ENCODE peak calls at places on chromosomes 6 and 20, in ten cellular contexts. I, M, W, D, U, X, F, Q, L and B are unnamed samples.
A peak's percentile ranks its signal among the peaks of the same experiment; 100 is the strongest.

GRCh38 chr20:39016076-39016475 is 53.9 kb downstream of the DHX35 start:
- DNase-seq in U (peak; percentile 59), F (no peak), D (no peak), I (no peak), W (no peak), X (no peak), M (no peak), Q (no peak), L (peak; percentile 10), B (no peak)

GRCh38 chr20:57600324-57601210 is 19.7 kb downstream of the ZBP1 start:
- DNase-seq in F (no peak), L (peak; percentile 5), X (no peak), W (no peak), M (no peak), U (peak; percentile 31), Q (no peak), D (no peak), I (no peak), B (no peak)

GRCh38 chr20:48722737-48723191 is 105.0 kb downstream of the PREX1 start:
- DNase-seq in X (no peak), Q (no peak), M (peak; percentile 39), U (peak; percentile 75), I (peak; percentile 55), F (no peak), D (no peak), L (peak; percentile 11), W (no peak), B (no peak)

GRCh38 chr20:13081877-13082276 is 73.1 kb downstream of the SPTLC3 start:
- DNase-seq in D (no peak), M (no peak), Q (no peak), I (no peak), W (no peak), F (no peak), L (no peak), X (no peak), U (no peak), B (no peak)

GRCh38 chr6:111377558-111378120 is 105.4 kb downstream of the REV3L start:
- DNase-seq in I (no peak), X (no peak), Q (no peak), W (no peak), M (no peak), F (no peak), L (peak; percentile 49), D (no peak), U (peak; percentile 3), B (no peak)

GRCh38 chr6:1325471-1326309 is 13.8 kb downstream of the FOXQ1 start:
- DNase-seq in D (no peak), I (no peak), L (peak; percentile 95), U (peak; percentile 99), F (no peak), W (no peak), M (no peak), X (no peak), Q (no peak), B (no peak)

GRCh38 chr6:20070047-20070446 is 142.2 kb downstream of the MBOAT1 start:
- DNase-seq in M (no peak), D (no peak), F (no peak), X (no peak), W (no peak), L (no peak), I (no peak), U (no peak), Q (no peak), B (no peak)

GRCh38 chr20:37420610-37421009 is 74.7 kb downstream of the SRC start:
- DNase-seq in I (no peak), D (no peak), X (no peak), Q (no peak), M (no peak), W (no peak), L (no peak), F (no peak), U (no peak), B (no peak)

GRCh38 chr6:22271044-22271443 is 25.8 kb downstream of the PRL start:
- DNase-seq in L (no peak), D (no peak), W (no peak), X (no peak), M (no peak), Q (no peak), F (no peak), I (no peak), U (no peak), B (no peak)

GRCh38 chr20:44745560-44746366 is at the start of gene KCNK15:
- DNase-seq in M (peak; percentile 47), U (no peak), I (peak; percentile 80), X (no peak), F (peak; percentile 55), L (peak; percentile 26), D (peak; percentile 45), W (peak; percentile 31), Q (no peak), B (peak; percentile 62)

GRCh38 chr20:64138276-64138815 is 25.9 kb upstream of the MYT1 start:
- DNase-seq in Q (no peak), M (peak; percentile 4), W (no peak), I (peak; percentile 2), U (no peak), L (no peak), F (no peak), X (no peak), D (no peak), B (peak; percentile 1)

GRCh38 chr20:61821698-61822097 is 244.0 kb downstream of the TAF4 start:
- DNase-seq in F (no peak), Q (no peak), M (no peak), L (no peak), X (no peak), U (no peak), W (no peak), D (no peak), I (peak; percentile 6), B (no peak)

GRCh38 chr20:50892394-50892793 is 38.8 kb downstream of the ADNP start:
- DNase-seq in F (no peak), U (no peak), X (no peak), Q (no peak), I (no peak), W (no peak), D (no peak), M (no peak), L (no peak), B (no peak)

GRCh38 chr6:5827061-5828037 is 179.4 kb downstream of the NRN1 start:
- DNase-seq in X (no peak), F (no peak), L (no peak), M (no peak), Q (no peak), D (no peak), U (no peak), W (no peak), I (no peak), B (no peak)

GRCh38 chr20:45592574-45593189 is 13.6 kb upstream of the WFDC8 start:
- DNase-seq in W (no peak), F (peak; percentile 34), L (peak; percentile 28), M (no peak), X (peak; percentile 9), Q (no peak), I (no peak), D (no peak), U (peak; percentile 56), B (no peak)

GRCh38 chr20:23142162-23143050 is 56.3 kb upstream of the CD93 start:
- DNase-seq in L (no peak), U (no peak), Q (no peak), M (no peak), D (no peak), I (peak; percentile 58), F (no peak), W (no peak), X (peak; percentile 6), B (no peak)

GRCh38 chr6:39083111-39083702 is 31.8 kb downstream of the SAYSD1 start:
- DNase-seq in M (no peak), L (no peak), I (peak; percentile 25), U (no peak), Q (no peak), X (no peak), D (no peak), F (no peak), W (no peak), B (no peak)

GRCh38 chr20:57773059-57773815 is 63.4 kb upstream of the PMEPA1 start:
- DNase-seq in F (no peak), Q (no peak), X (no peak), D (no peak), I (no peak), U (no peak), W (no peak), L (no peak), M (no peak), B (no peak)

GRCh38 chr6:5582758-5583157 is 321.4 kb downstream of the FARS2 start:
- DNase-seq in W (no peak), D (no peak), I (no peak), Q (no peak), M (no peak), F (no peak), U (no peak), L (peak; percentile 41), X (no peak), B (no peak)